ENCODE peak calls at places on chromosome 1, in four cellular contexts. One of them, this sample, is unnamed.

GRCh38 chr1:202122639-202123335 is at the start of gene GPR37L1:
- DNase-seq in BJ: no peak
- DNase-seq in stimulated activated CD8-positive, alpha-beta memory T cell treated with anti-CD3 and anti-CD28 coated beads, Interleukin-12 subunit alpha, Interleukin-12 subunit beta, amount 100 ng/mL, for 1 hour: no peak
- DNase-seq in kidney: no peak
- DNase-seq in this sample: no peak

GRCh38 chr1:160830321-160831153 is 32.1 kb downstream of the CD244 start:
- DNase-seq in BJ: no peak
- DNase-seq in stimulated activated CD8-positive, alpha-beta memory T cell treated with anti-CD3 and anti-CD28 coated beads, Interleukin-12 subunit alpha, Interleukin-12 subunit beta, amount 100 ng/mL, for 1 hour: peak
- DNase-seq in kidney: no peak
- DNase-seq in this sample: peak

GRCh38 chr1:53545663-53546408 is 86.6 kb downstream of the DMRTB1 start:
- DNase-seq in BJ: no peak
- DNase-seq in stimulated activated CD8-positive, alpha-beta memory T cell treated with anti-CD3 and anti-CD28 coated beads, Interleukin-12 subunit alpha, Interleukin-12 subunit beta, amount 100 ng/mL, for 1 hour: no peak
- DNase-seq in kidney: peak
- DNase-seq in this sample: no peak

GRCh38 chr1:58586296-58586695 is 9.2 kb upstream of the TACSTD2 start:
- DNase-seq in BJ: no peak
- DNase-seq in stimulated activated CD8-positive, alpha-beta memory T cell treated with anti-CD3 and anti-CD28 coated beads, Interleukin-12 subunit alpha, Interleukin-12 subunit beta, amount 100 ng/mL, for 1 hour: no peak
- DNase-seq in kidney: no peak
- DNase-seq in this sample: no peak

GRCh38 chr1:229065613-229066012 is 205.3 kb upstream of the RAB4A start:
- DNase-seq in BJ: no peak
- DNase-seq in stimulated activated CD8-positive, alpha-beta memory T cell treated with anti-CD3 and anti-CD28 coated beads, Interleukin-12 subunit alpha, Interleukin-12 subunit beta, amount 100 ng/mL, for 1 hour: no peak
- DNase-seq in kidney: no peak
- DNase-seq in this sample: no peak

GRCh38 chr1:236705771-236706565 is 19.7 kb downstream of the ACTN2 start:
- DNase-seq in BJ: no peak
- DNase-seq in stimulated activated CD8-positive, alpha-beta memory T cell treated with anti-CD3 and anti-CD28 coated beads, Interleukin-12 subunit alpha, Interleukin-12 subunit beta, amount 100 ng/mL, for 1 hour: no peak
- DNase-seq in kidney: no peak
- DNase-seq in this sample: no peak

GRCh38 chr1:41707793-41708192 is 210.9 kb downstream of the HIVEP3 start:
- DNase-seq in BJ: no peak
- DNase-seq in stimulated activated CD8-positive, alpha-beta memory T cell treated with anti-CD3 and anti-CD28 coated beads, Interleukin-12 subunit alpha, Interleukin-12 subunit beta, amount 100 ng/mL, for 1 hour: no peak
- DNase-seq in kidney: no peak
- DNase-seq in this sample: no peak

GRCh38 chr1:25993197-25993951 is 4.5 kb downstream of the PAFAH2 start:
- DNase-seq in BJ: no peak
- DNase-seq in stimulated activated CD8-positive, alpha-beta memory T cell treated with anti-CD3 and anti-CD28 coated beads, Interleukin-12 subunit alpha, Interleukin-12 subunit beta, amount 100 ng/mL, for 1 hour: no peak
- DNase-seq in kidney: no peak
- DNase-seq in this sample: no peak

GRCh38 chr1:8194481-8195227 is 123.3 kb upstream of the SLC45A1 start:
- DNase-seq in BJ: no peak
- DNase-seq in stimulated activated CD8-positive, alpha-beta memory T cell treated with anti-CD3 and anti-CD28 coated beads, Interleukin-12 subunit alpha, Interleukin-12 subunit beta, amount 100 ng/mL, for 1 hour: no peak
- DNase-seq in kidney: peak
- DNase-seq in this sample: no peak

This sample was measured in neuronal stem cell.